ENCODE peak calls at places on chromosomes 11 and 22, in ten cellular contexts. L is fibroblast of mammary gland; B is GM20000; O is coronary artery; C is activated CD8-positive, alpha-beta T cell treated with anti-CD3 and anti-CD28 coated beads for 36 hours; Y is choroid plexus epithelial cell; J is heart right ventricle; E is glutamatergic neuron; D is GM23338; P is tibial nerve. M is an unnamed sample.

GRCh38 chr11:5933116-5933515 is 8.9 kb upstream of the OR56A3 start:
- DNase-seq in J (no peak), E (no peak), L (no peak), Y (no peak), B (no peak), P (no peak), O (no peak), C (no peak), D (no peak), M (no peak)

GRCh38 chr11:45663486-45664375 is 1.7 kb downstream of the CHST1 start:
- DNase-seq in O (no peak), B (no peak), L (peak), J (no peak), D (no peak), E (no peak), Y (no peak), P (no peak), C (no peak), M (no peak)

GRCh38 chr11:57568330-57568766 is 876 bp upstream of the UBE2L6 start:
- DNase-seq in C (peak), B (peak), D (peak), O (no peak), L (peak), P (peak), J (peak), Y (peak), E (no peak), M (peak)

GRCh38 chr11:61341706-61342105 is 8.7 kb downstream of the TKFC start:
- DNase-seq in L (no peak), E (no peak), Y (no peak), B (no peak), P (no peak), O (peak), J (no peak), C (no peak), D (no peak), M (no peak)

GRCh38 chr11:122671270-122671906 is 15.9 kb downstream of the UBASH3B start:
- DNase-seq in B (no peak), O (no peak), C (no peak), L (peak), P (no peak), Y (peak), D (no peak), E (no peak), J (no peak), M (peak)

GRCh38 chr22:25900880-25901279 is 158.9 kb downstream of the MYO18B start:
- DNase-seq in L (no peak), B (no peak), D (peak), O (no peak), E (no peak), Y (no peak), C (no peak), J (no peak), P (no peak), M (no peak)

GRCh38 chr11:2825886-2826678 is 59.5 kb downstream of the CDKN1C start:
- DNase-seq in Y (peak), E (peak), J (peak), O (peak), P (peak), B (no peak), C (peak), D (no peak), L (peak), M (no peak)

GRCh38 chr11:14894657-14895598 is 2.9 kb upstream of the CYP2R1 start:
- DNase-seq in D (no peak), Y (peak), P (peak), L (peak), C (peak), B (no peak), E (peak), O (no peak), J (peak), M (no peak)

GRCh38 chr11:68950776-68951175 is 30.0 kb downstream of the MRGPRD start:
- DNase-seq in J (no peak), P (no peak), E (no peak), C (no peak), O (no peak), B (no peak), L (no peak), Y (no peak), D (peak), M (no peak)

GRCh38 chr11:17386331-17387084 is 2.0 kb downstream of the KCNJ11 start:
- DNase-seq in J (peak), E (peak), D (peak), Y (peak), O (no peak), B (peak), P (no peak), C (peak), L (peak), M (peak)

GRCh38 chr11:94060401-94060800 is 39.2 kb downstream of the HEPHL1 start:
- DNase-seq in C (no peak), O (no peak), L (no peak), D (no peak), P (no peak), B (no peak), E (no peak), J (no peak), Y (peak), M (no peak)

GRCh38 chr22:37581534-37581933 is 1.6 kb upstream of the LGALS2 start:
- DNase-seq in O (no peak), D (no peak), B (no peak), P (no peak), Y (no peak), L (no peak), E (no peak), C (no peak), J (peak), M (no peak)

GRCh38 chr22:17581631-17582030 is 18.3 kb downstream of the SLC25A18 start:
- DNase-seq in L (no peak), C (no peak), E (no peak), Y (no peak), O (no peak), D (no peak), B (no peak), J (no peak), P (no peak), M (no peak)

GRCh38 chr22:45882881-45883810 is 93.8 kb downstream of the WNT7B start:
- DNase-seq in E (no peak), B (no peak), L (no peak), Y (no peak), O (no peak), C (no peak), D (no peak), J (peak), P (no peak), M (no peak)

GRCh38 chr22:49352361-49353169 is 475.1 kb downstream of the BRD1 start:
- DNase-seq in C (no peak), O (peak), Y (no peak), P (no peak), B (no peak), D (no peak), L (no peak), J (no peak), E (no peak), M (no peak)

GRCh38 chr22:23183107-23183698 is 2.9 kb downstream of the BCR start:
- DNase-seq in J (no peak), P (peak), L (peak), E (peak), C (no peak), Y (peak), B (no peak), D (peak), O (no peak), M (peak)

GRCh38 chr11:80096736-80097135 is 655.9 kb upstream of the TENM4 start:
- DNase-seq in Y (peak), D (no peak), O (no peak), P (no peak), C (no peak), L (peak), B (no peak), J (no peak), E (no peak), M (no peak)

GRCh38 chr11:73430326-73430725 is 54.1 kb downstream of the RELT start:
- DNase-seq in J (no peak), P (no peak), E (no peak), Y (no peak), D (no peak), O (no peak), C (no peak), L (no peak), B (no peak), M (no peak)

GRCh38 chr11:128621491-128622136 is 34.3 kb upstream of the ETS1 start:
- DNase-seq in D (no peak), J (no peak), P (no peak), O (no peak), E (no peak), L (peak), C (no peak), Y (peak), B (no peak), M (peak)

GRCh38 chr11:35629914-35630313 is 11.7 kb downstream of the FJX1 start:
- DNase-seq in E (no peak), Y (peak), J (no peak), C (no peak), P (no peak), O (no peak), D (no peak), L (peak), B (no peak), M (no peak)

GRCh38 chr11:78281511-78281910 is 92.8 kb downstream of the USP35 start:
- DNase-seq in O (no peak), Y (no peak), B (no peak), C (no peak), P (no peak), L (no peak), D (no peak), E (no peak), J (no peak), M (no peak)

GRCh38 chr11:17354070-17354924 is 2.7 kb downstream of the NCR3LG1 start:
- DNase-seq in B (peak), D (peak), O (no peak), J (no peak), C (peak), E (peak), Y (peak), P (peak), L (peak), M (peak)

GRCh38 chr22:37290737-37291136 is 8.4 kb downstream of the CYTH4 start:
- DNase-seq in O (no peak), P (no peak), E (peak), J (no peak), L (peak), D (no peak), C (no peak), Y (no peak), B (no peak), M (no peak)

GRCh38 chr11:6111635-6112034 is 4.2 kb downstream of the OR56B4 start:
- DNase-seq in Y (no peak), L (no peak), B (no peak), C (no peak), J (no peak), D (no peak), E (peak), P (no peak), O (no peak), M (no peak)

GRCh38 chr11:133742388-133742787 is 102.9 kb downstream of the SPATA19 start:
- DNase-seq in E (no peak), B (no peak), L (no peak), C (no peak), Y (no peak), O (no peak), J (no peak), D (no peak), P (no peak), M (no peak)

GRCh38 chr11:45660717-45661416 is 4.6 kb downstream of the CHST1 start:
- DNase-seq in O (no peak), B (no peak), P (no peak), L (no peak), C (no peak), E (peak), D (peak), Y (no peak), J (no peak), M (no peak)

GRCh38 chr11:75499423-75500305 is 26.1 kb downstream of the GDPD5 start:
- DNase-seq in D (no peak), O (no peak), Y (peak), B (no peak), E (no peak), P (peak), J (no peak), L (peak), C (no peak), M (no peak)

GRCh38 chr11:134584706-134585445 is 172.8 kb upstream of the B3GAT1 start:
- DNase-seq in Y (no peak), D (no peak), O (peak), C (no peak), J (no peak), E (no peak), L (no peak), B (no peak), P (peak), M (peak)

GRCh38 chr11:12494699-12495098 is 117.3 kb downstream of the PARVA start:
- DNase-seq in E (no peak), J (no peak), D (no peak), L (peak), P (no peak), Y (peak), B (no peak), O (no peak), C (no peak), M (no peak)
- TF ChIP-seq CTCF in E (no peak), J (no peak), D (no peak), L (no peak), P (no peak), Y (no peak), B (no peak), O (no peak), C (no peak), M (no peak)

GRCh38 chr22:32793604-32794003 is 7.9 kb upstream of the TIMP3 start:
- DNase-seq in D (no peak), E (no peak), Y (no peak), B (no peak), P (no peak), O (no peak), L (no peak), J (no peak), C (no peak), M (no peak)

GRCh38 chr22:32791056-32791455 is 10.4 kb upstream of the TIMP3 start:
- DNase-seq in Y (no peak), P (no peak), D (no peak), L (no peak), E (no peak), B (no peak), J (no peak), C (no peak), O (no peak), M (no peak)

GRCh38 chr22:32795214-32795596 is 6.3 kb upstream of the TIMP3 start:
- DNase-seq in Y (no peak), B (no peak), P (no peak), D (no peak), O (no peak), J (no peak), E (no peak), L (no peak), C (no peak), M (no peak)

GRCh38 chr22:32796865-32797573 is 4.5 kb upstream of the TIMP3 start:
- DNase-seq in L (peak), P (peak), C (peak), J (peak), D (peak), B (peak), E (peak), O (peak), Y (peak), M (peak)

GRCh38 chr22:32794449-32795213 is 6.9 kb upstream of the TIMP3 start:
- DNase-seq in O (no peak), P (no peak), Y (peak), J (no peak), B (no peak), L (no peak), E (no peak), C (no peak), D (peak), M (no peak)
- TF ChIP-seq CTCF in O (no peak), P (no peak), Y (peak), J (no peak), B (no peak), L (peak), E (no peak), C (no peak), D (peak), M (no peak)

GRCh38 chr11:31236052-31236652 is 133.4 kb downstream of the DCDC1 start:
- DNase-seq in P (no peak), J (no peak), D (no peak), C (no peak), L (peak), E (no peak), B (no peak), Y (peak), O (no peak), M (no peak)
- TF ChIP-seq CTCF in P (no peak), J (peak), D (peak), C (peak), L (peak), E (no peak), B (no peak), Y (peak), O (no peak), M (no peak)

DNA sequence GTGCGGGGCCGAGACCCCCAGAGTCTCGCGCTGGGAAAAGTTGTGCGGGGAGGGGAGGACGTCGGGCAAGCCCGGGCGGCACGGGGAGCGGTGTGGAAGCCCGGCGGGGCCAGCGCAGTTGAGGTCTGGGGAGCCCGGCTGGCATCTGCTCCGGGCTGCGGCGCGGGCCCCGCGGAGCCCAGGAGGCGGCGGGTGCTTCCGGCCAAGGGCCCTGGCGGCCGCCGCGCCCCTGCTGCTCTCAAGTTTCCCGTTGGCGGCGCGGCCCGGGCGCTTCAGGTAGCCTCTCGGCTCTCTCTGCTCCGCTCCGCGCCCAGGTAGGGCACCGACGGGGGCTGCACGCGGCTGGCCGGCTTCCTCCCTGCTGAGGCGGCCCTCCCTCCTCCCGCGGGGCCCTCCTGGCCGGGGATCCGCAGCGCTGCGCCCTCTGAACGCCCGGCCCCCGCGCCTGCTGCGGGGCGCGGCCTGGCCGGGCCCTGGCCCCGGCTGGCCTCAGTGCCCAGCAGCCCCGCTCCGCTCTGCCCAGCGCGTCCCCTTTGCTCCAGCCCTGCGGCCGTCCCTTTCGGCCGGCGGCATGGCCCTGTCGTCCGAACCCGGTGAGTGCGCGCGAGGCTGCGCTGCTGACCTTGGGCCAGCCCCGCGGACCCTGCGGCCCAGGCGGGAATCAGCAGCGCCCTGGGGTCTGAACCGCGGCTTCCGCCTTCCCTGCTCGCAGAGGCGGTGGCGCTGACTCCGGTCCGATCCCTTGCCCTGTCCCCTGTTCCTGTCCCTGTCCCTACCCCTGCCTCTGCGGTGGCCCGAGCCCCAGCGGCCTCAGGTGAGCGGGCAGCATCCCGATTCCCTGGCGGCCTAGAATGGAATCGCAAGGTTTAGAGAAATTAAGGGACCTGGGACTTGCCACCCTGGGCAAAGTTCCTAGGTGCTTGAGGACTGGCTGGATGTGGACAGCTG is 4.3 kb upstream of the AMPD3 start:
- DNase-seq in P (no peak), B (peak), D (peak), Y (peak), O (no peak), J (no peak), C (peak), E (peak), L (no peak), M (peak)
- TF ChIP-seq CTCF in P (no peak), B (no peak), D (peak), Y (peak), O (no peak), J (peak), C (peak), E (peak), L (peak), M (peak)

GRCh38 chr11:109799604-109800003 is 293.6 kb upstream of the ZC3H12C start:
- DNase-seq in B (no peak), E (no peak), L (no peak), J (no peak), P (no peak), Y (no peak), D (no peak), O (no peak), C (no peak), M (no peak)

GRCh38 chr11:109795234-109795633 is 298.0 kb upstream of the ZC3H12C start:
- DNase-seq in D (no peak), J (no peak), O (no peak), B (no peak), C (no peak), L (peak), Y (peak), E (no peak), P (no peak), M (no peak)

GRCh38 chr11:109796253-109796652 is 296.9 kb upstream of the ZC3H12C start:
- DNase-seq in Y (no peak), B (no peak), P (no peak), D (no peak), L (no peak), O (no peak), J (no peak), C (no peak), E (no peak), M (no peak)

GRCh38 chr11:109794501-109794900 is 298.7 kb upstream of the ZC3H12C start:
- DNase-seq in D (no peak), L (peak), C (no peak), O (no peak), P (no peak), E (no peak), Y (peak), B (no peak), J (no peak), M (no peak)

DNA sequence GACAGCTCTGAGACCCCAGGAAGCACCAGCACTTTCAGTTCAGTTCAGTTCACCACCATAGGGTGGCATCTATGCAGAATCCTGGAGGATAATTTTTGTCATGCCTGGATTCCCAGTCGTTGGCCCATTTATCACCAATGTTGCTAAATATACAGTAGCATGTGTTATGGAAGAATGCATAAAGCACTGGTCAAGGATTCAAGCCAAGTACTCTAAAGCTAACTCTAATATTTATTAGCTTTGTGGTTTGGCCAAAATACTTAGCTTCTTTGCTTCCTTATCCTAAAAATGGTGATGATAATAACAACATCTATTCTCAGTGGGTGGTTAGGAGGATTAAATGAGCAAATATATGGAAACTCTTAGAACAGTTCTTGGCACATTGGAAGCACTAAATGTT is 294.7 kb upstream of the ZC3H12C start:
- DNase-seq in D (no peak), Y (peak), E (no peak), B (no peak), L (no peak), J (no peak), O (no peak), C (no peak), P (no peak), M (no peak)
- TF ChIP-seq CTCF in D (no peak), Y (no peak), E (no peak), B (no peak), L (no peak), J (no peak), O (no peak), C (no peak), P (no peak), M (no peak)

DNA sequence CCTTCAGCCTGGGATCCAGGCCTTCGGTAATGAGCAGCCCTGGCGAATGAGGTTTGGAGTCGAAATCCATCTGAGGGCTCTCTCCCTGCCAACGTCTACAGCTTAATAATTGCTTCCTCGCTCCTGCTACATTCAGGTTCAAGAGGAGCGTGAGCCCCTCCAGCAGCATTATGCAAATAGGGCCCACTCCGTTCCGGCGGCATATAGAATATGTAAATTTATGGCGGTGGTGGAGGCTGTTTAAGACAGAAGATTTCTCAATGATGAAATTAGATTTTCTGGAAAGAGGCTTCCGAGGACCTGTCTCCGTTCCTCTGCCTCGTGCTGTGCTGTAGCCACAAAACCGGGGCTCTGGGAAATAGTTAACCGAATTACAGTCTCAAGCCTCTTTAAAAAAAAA is 402.8 kb downstream of the MIAT start:
- DNase-seq in E (no peak), Y (no peak), D (no peak), J (no peak), O (no peak), P (no peak), L (no peak), B (no peak), C (no peak), M (no peak)
- TF ChIP-seq CTCF in E (no peak), Y (no peak), D (no peak), J (no peak), O (no peak), P (no peak), L (no peak), B (no peak), C (no peak), M (no peak)